ENCODE peak calls at places on chromosome 13, in eight cellular contexts. I, H, B, Y, N, X, R and G are unnamed samples. For H3K36me3 and H3K27me3, the result is how much of the 10 kb centered on the place peaks cover.

GRCh38 chr13:30711837-30712236 is 23.5 kb upstream of the ALOX5AP start:
- DNase-seq in I (peak), H (no peak), B (no peak), Y (no peak), N (no peak), X (no peak), R (no peak), G (no peak)

GRCh38 chr13:23087884-23088283 is 92.9 kb upstream of the SGCG start:
- DNase-seq in I (peak), H (peak), B (no peak), Y (no peak), N (peak), X (no peak), R (peak), G (peak)

GRCh38 chr13:113437408-113438010 is 15.8 kb downstream of the ADPRHL1 start:
- DNase-seq in I (peak), H (no peak), B (no peak), Y (no peak), N (peak), X (no peak), R (no peak), G (peak)

GRCh38 chr13:55569082-55569481 is 1571.6 kb upstream of the PRR20A start:
- DNase-seq in I (no peak), H (no peak), B (no peak), Y (no peak), N (no peak), X (no peak), R (no peak), G (no peak)

GRCh38 chr13:49300716-49301589 is 53.2 kb downstream of the CDADC1 start:
- DNase-seq in I (peak), H (peak), B (peak), Y (peak), N (peak), X (peak), R (peak), G (peak)

GRCh38 chr13:38707433-38707832 is 20.6 kb downstream of the FREM2 start:
- DNase-seq in I (no peak), H (no peak), B (no peak), Y (no peak), N (no peak), X (no peak), R (no peak), G (no peak)

GRCh38 chr13:73341748-73342147 is 282.9 kb downstream of the KLF5 start:
- DNase-seq in I (peak), H (no peak), B (no peak), Y (no peak), N (peak), X (no peak), R (peak), G (peak)

GRCh38 chr13:75399879-75400217 is 82.1 kb downstream of the TBC1D4 start:
- DNase-seq in I (no peak), H (no peak), B (no peak), Y (no peak), N (no peak), X (no peak), R (no peak), G (no peak)

GRCh38 chr13:113476811-113477210 is 13.7 kb downstream of the DCUN1D2 start:
- DNase-seq in I (peak), H (no peak), B (no peak), Y (no peak), N (no peak), X (no peak), R (no peak), G (no peak)

GRCh38 chr13:55244991-55245644 is 1895.6 kb upstream of the PRR20A start:
- DNase-seq in I (peak), H (peak), B (no peak), Y (no peak), N (no peak), X (no peak), R (no peak), G (peak)

GRCh38 chr13:22062478-22063205 is 391.8 kb downstream of the FGF9 start:
- DNase-seq in I (no peak), H (no peak), B (no peak), Y (no peak), N (peak), X (no peak), R (no peak), G (no peak)

GRCh38 chr13:107842562-107843180 is 372.7 kb downstream of the LIG4 start:
- DNase-seq in I (no peak), H (no peak), B (no peak), Y (no peak), N (peak), X (peak), R (no peak), G (no peak)

GRCh38 chr13:76414320-76414719 is 471.9 kb downstream of the KCTD12 start:
- DNase-seq in I (peak), H (no peak), B (no peak), Y (no peak), N (no peak), X (no peak), R (no peak), G (no peak)

GRCh38 chr13:80979035-80979641 is 638.2 kb upstream of the SPRY2 start:
- DNase-seq in I (peak), H (peak), B (peak), Y (no peak), N (peak), X (peak), R (peak), G (peak)

GRCh38 chr13:106348032-106348431 is 187.4 kb downstream of the EFNB2 start:
- DNase-seq in I (peak), H (no peak), B (no peak), Y (no peak), N (peak), X (peak), R (peak), G (peak)

GRCh38 chr13:49996166-49996915 is 501 bp upstream of the TRIM13 start:
- DNase-seq in I (peak), H (peak), B (peak), Y (peak), N (peak), X (peak), R (peak), G (peak)

GRCh38 chr13:76798037-76798436 is 88.2 kb downstream of the KCTD12 start:
- DNase-seq in I (no peak), H (no peak), B (no peak), Y (no peak), N (peak), X (no peak), R (no peak), G (no peak)

GRCh38 chr13:53138369-53139036 is 109.9 kb downstream of the OLFM4 start:
- DNase-seq in I (no peak), H (no peak), B (peak), Y (no peak), N (peak), X (no peak), R (peak), G (no peak)

GRCh38 chr13:82214341-82214740 is 1667.9 kb downstream of the SLITRK1 start:
- DNase-seq in I (no peak), H (no peak), B (no peak), Y (no peak), N (no peak), X (no peak), R (no peak), G (no peak)

GRCh38 chr13:80213201-80213600 is 127.7 kb downstream of the SPRY2 start:
- DNase-seq in I (no peak), H (no peak), B (no peak), Y (no peak), N (no peak), X (no peak), R (no peak), G (no peak)

GRCh38 chr13:22461854-22462565 is 718.8 kb upstream of the SGCG start:
- DNase-seq in I (no peak), H (no peak), B (no peak), Y (no peak), N (peak), X (no peak), R (no peak), G (no peak)

GRCh38 chr13:105573134-105573533 is 962.3 kb downstream of the EFNB2 start:
- DNase-seq in I (no peak), H (no peak), B (no peak), Y (no peak), N (no peak), X (no peak), R (no peak), G (no peak)

GRCh38 chr13:44063881-44064280 is 184.2 kb downstream of the LACC1 start:
- DNase-seq in I (no peak), H (no peak), B (no peak), Y (no peak), N (peak), X (no peak), R (no peak), G (no peak)

GRCh38 chr13:54312885-54313284 is 1284.3 kb downstream of the OLFM4 start:
- DNase-seq in I (peak), H (no peak), B (no peak), Y (no peak), N (no peak), X (no peak), R (no peak), G (no peak)

GRCh38 chr13:90675129-90675528 is 672.4 kb upstream of the MIR17HG start:
- DNase-seq in I (no peak), H (no peak), B (no peak), Y (no peak), N (no peak), X (no peak), R (no peak), G (no peak)

DNA sequence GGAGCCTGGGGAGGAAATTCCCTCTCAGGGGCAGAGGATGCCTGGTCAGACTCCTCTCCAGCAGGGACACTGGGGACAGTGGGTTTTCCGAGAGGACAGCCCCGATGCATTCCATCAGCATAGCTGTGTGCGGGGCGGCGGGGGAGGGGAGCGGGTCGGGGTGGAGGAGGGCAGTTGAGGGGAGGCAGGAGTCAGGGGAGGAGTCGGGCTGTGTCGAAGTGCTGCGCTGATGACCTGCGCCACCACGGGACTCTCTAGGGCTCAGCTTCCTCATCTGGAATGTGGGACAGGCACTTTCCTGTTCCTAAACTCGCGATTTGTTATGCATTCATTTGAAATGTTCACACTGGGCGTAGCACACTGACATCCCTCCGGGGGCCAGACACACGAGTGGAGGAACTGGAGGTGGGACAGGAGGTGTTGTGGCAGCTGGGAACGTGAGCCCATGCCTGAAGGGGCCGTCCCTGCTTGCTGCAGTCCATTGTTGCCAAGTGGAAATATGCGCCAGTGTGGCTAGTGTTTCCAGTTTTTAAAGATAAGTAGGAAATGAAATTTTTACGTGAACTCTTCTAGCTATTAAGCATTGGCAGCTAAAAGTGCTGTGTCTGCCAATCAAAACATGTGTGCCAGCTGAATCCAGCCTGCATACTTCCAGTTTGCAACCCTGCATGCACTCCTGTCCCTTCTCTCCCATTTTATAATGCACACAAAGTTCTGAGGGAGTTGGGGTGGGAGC is 43.3 kb downstream of the FLT1 start:
- DNase-seq in I (no peak), H (peak), B (peak), Y (no peak), N (peak), X (no peak), R (no peak), G (peak)
- H3K36me3 ChIP-seq in I (under half), H (under half), B (under half), Y (under half), N (under half), X (under half), R (under half), G (under half)

DNA sequence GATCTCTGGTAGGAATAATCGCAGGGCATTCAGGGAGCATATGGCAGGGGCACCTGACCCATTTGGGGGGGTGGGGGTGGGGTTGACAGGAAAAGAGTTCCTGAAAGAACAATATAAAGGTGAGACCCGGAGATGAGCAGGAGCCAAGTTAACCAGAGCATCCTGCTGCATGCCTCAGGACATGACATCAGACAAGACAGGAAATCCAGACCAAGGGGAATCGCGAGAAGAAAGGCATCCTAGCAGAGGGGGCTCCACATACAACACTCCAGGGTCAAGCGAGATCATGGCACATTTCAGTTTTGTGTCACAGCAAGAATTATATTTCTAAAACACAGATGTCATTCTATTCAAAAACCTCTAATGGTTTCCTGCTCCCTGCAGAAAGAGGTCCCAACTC is 393.1 kb downstream of the COG6 start:
- DNase-seq in I (no peak), H (no peak), B (no peak), Y (no peak), N (no peak), X (no peak), R (no peak), G (no peak)
- H3K4me3 ChIP-seq in I (no peak), H (no peak), B (no peak), Y (no peak), N (no peak), X (no peak), R (no peak), G (no peak)

GRCh38 chr13:112153846-112154245 is 86.9 kb downstream of the SOX1 start:
- DNase-seq in I (no peak), H (no peak), B (no peak), Y (no peak), N (no peak), X (no peak), R (no peak), G (no peak)
- H3K27me3 ChIP-seq in I (under half), H (under half), B (under half), Y (under half), N (under half), X (under half), R (under half), G (under half)

GRCh38 chr13:36973009-36973408 is 26.1 kb downstream of the ALG5 start:
- DNase-seq in I (no peak), H (no peak), B (no peak), Y (no peak), N (no peak), X (no peak), R (no peak), G (no peak)

GRCh38 chr13:36979361-36980040 is 19.6 kb downstream of the ALG5 start:
- DNase-seq in I (no peak), H (no peak), B (no peak), Y (no peak), N (peak), X (no peak), R (no peak), G (no peak)

GRCh38 chr13:36975172-36975571 is 24.0 kb downstream of the ALG5 start:
- DNase-seq in I (no peak), H (no peak), B (no peak), Y (no peak), N (no peak), X (no peak), R (no peak), G (no peak)

DNA sequence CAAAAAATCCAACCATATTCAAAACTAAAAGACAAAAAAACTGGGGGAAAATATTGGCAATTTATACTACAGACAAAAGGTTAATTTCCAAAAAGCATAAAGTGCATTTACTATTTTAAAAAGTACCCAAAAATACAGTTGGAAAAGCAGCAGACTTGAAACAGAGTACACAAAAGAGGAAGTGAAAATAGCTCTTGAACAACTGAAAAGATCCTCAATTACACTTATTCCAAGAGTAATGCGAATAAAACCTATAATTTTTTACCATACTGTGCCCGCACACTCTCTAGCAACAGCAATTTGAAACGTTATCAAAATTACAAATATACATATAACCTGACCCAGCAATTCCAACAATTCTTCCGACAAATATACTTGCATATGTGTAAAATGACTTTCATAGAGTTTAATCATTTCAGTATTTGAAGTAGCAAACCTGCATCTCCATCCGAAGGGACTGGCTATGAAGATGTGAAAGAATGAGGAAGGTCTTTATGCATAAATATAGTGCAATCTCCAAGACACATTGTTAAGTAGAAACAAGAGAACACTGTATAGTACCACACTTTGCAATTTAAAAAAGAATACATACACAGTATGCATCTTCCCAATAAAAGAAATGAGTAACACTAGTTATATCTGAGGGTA is 25.4 kb downstream of the ALG5 start:
- DNase-seq in I (no peak), H (no peak), B (no peak), Y (no peak), N (no peak), X (no peak), R (no peak), G (no peak)
- H3K36me3 ChIP-seq in I (half or more), H (under half), B (half or more), Y (under half), N (under half), X (under half), R (under half), G (under half)

GRCh38 chr13:57641071-57641470 is 9.5 kb downstream of the PCDH17 start:
- DNase-seq in I (no peak), H (no peak), B (no peak), Y (no peak), N (no peak), X (no peak), R (no peak), G (no peak)

GRCh38 chr13:57644106-57644505 is 12.6 kb downstream of the PCDH17 start:
- DNase-seq in I (no peak), H (no peak), B (no peak), Y (no peak), N (no peak), X (no peak), R (no peak), G (no peak)

GRCh38 chr13:57637515-57637914 is 6.0 kb downstream of the PCDH17 start:
- DNase-seq in I (no peak), H (no peak), B (no peak), Y (no peak), N (no peak), X (no peak), R (no peak), G (no peak)

GRCh38 chr13:57638147-57638890 is 6.8 kb downstream of the PCDH17 start:
- DNase-seq in I (no peak), H (no peak), B (no peak), Y (no peak), N (no peak), X (no peak), R (no peak), G (no peak)

GRCh38 chr13:57640582-57640981 is 9.0 kb downstream of the PCDH17 start:
- DNase-seq in I (no peak), H (no peak), B (no peak), Y (no peak), N (no peak), X (no peak), R (no peak), G (no peak)
- H3K4me3 ChIP-seq in I (no peak), H (no peak), B (no peak), Y (no peak), N (no peak), X (no peak), R (no peak), G (no peak)

GRCh38 chr13:94712812-94713555 is 639 bp upstream of the SOX21 start:
- DNase-seq in I (peak), H (no peak), B (no peak), Y (no peak), N (peak), X (peak), R (no peak), G (peak)
- H3K27me3 ChIP-seq in I (half or more), H (under half), B (half or more), Y (under half), N (half or more), X (half or more), R (half or more), G (half or more)

GRCh38 chr13:42066542-42066941 is 18.1 kb downstream of the DGKH start:
- DNase-seq in I (no peak), H (no peak), B (no peak), Y (no peak), N (peak), X (no peak), R (peak), G (no peak)
- H3K36me3 ChIP-seq in I (under half), H (under half), B (under half), Y (under half), N (under half), X (under half), R (under half), G (under half)

DNA sequence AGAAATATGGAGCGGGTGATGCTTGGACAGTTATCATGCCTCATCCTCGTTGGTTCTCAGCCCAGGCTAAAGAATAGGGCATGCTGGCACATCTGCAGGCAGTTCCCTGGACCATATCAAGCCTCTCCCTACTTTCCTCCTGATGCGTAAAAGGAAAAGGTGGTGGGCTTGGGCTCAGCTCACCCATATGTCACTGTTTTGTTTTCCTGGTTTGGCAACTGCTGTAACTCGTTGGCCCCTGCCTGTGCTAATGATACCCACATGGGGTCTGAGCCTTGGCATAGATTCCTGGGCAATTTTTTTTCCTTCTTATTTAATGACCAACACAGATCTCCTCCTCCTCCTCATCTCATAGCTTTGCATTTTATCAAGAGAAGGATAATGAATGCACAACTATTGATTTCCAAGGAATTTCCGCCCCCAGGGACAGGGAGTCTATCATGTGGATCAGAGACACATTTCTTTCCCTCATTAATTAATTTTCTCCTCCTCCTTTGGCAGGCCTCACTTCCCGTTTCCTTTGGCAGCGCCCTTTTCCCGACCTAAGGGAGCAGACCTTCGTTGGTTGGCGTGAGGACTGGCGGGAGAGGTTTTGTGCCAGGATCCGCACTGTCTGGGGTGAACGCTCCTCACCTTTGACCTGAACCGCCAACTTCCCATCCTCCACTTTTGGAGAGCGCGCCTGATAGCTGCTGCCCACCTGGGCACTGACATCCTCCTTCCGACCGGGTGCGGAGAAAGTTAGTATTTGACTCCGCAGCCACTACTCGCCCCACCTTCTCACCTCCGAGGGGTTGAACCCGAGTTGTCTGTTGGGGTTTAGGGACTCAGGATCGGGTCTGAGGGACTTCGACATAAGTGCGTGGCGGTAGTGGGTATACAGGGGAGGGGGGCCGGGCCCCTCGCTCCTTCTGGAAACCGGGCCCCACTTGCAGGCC is 3.4 kb upstream of the POU4F1 start:
- DNase-seq in I (peak), H (no peak), B (no peak), Y (no peak), N (no peak), X (no peak), R (no peak), G (peak)
- H3K4me3 ChIP-seq in I (no peak), H (no peak), B (no peak), Y (no peak), N (no peak), X (no peak), R (no peak), G (peak)